ENCODE peak calls at places on chromosome 7, in five cellular contexts. R is HepG2, M is K562, V is H1, U is GM12892. J is an unnamed sample.

GRCh38 chr7:47094462-47094861 is 487.4 kb downstream of the TNS3 start:
- DNase-seq in M (no peak), V (no peak), U (no peak), R (no peak), J (no peak)

GRCh38 chr7:150357277-150357676 is 11.3 kb upstream of the REPIN1 start:
- DNase-seq in U (no peak), R (no peak), V (no peak), M (peak), J (no peak)

GRCh38 chr7:46146454-46147255 is 225.6 kb upstream of the IGFBP3 start:
- DNase-seq in R (no peak), V (no peak), M (no peak), U (no peak), J (no peak)

GRCh38 chr7:16786257-16786656 is 18.5 kb downstream of the AGR2 start:
- DNase-seq in U (no peak), M (no peak), V (no peak), R (no peak), J (no peak)

GRCh38 chr7:5597772-5598171 is 174.1 kb upstream of the TNRC18 start:
- DNase-seq in U (no peak), R (no peak), V (no peak), M (no peak), J (no peak)

GRCh38 chr7:129271500-129272355 is 46.9 kb downstream of the AHCYL2 start:
- DNase-seq in U (no peak), R (peak), V (no peak), M (peak), J (peak)

GRCh38 chr7:159070422-159071148 is 74.1 kb downstream of the VIPR2 start:
- DNase-seq in V (no peak), R (no peak), M (no peak), U (no peak), J (no peak)

GRCh38 chr7:82699773-82700186 is 256.2 kb upstream of the CACNA2D1 start:
- DNase-seq in U (no peak), R (no peak), M (no peak), V (no peak), J (no peak)

GRCh38 chr7:105649727-105650381 is 68.6 kb upstream of the EFCAB10 start:
- DNase-seq in U (no peak), R (no peak), M (no peak), V (no peak), J (no peak)

GRCh38 chr7:13333351-13333750 is 645.9 kb downstream of the ARL4A start:
- DNase-seq in R (no peak), M (no peak), V (no peak), U (no peak), J (no peak)

GRCh38 chr7:132321387-132321786 is 254.9 kb downstream of the PLXNA4 start:
- DNase-seq in R (no peak), V (no peak), M (no peak), U (no peak), J (no peak)

GRCh38 chr7:79495544-79496272 is 42.2 kb upstream of the MAGI2 start:
- DNase-seq in R (no peak), U (no peak), V (no peak), M (no peak), J (no peak)

GRCh38 chr7:84847790-84848189 is 339.1 kb downstream of the SEMA3D start:
- DNase-seq in V (no peak), U (no peak), R (no peak), M (no peak), J (no peak)

GRCh38 chr7:30029696-30030095 is 1.5 kb downstream of the PLEKHA8 start:
- DNase-seq in M (no peak), R (no peak), U (no peak), V (no peak), J (no peak)
- TF ChIP-seq POLR2A in M (no peak), R (no peak), U (no peak), V (no peak), J (no peak)

GRCh38 chr7:2032030-2032875 is 200.5 kb downstream of the MAD1L1 start:
- DNase-seq in R (no peak), U (no peak), V (no peak), M (no peak), J (no peak)
- TF ChIP-seq TAF1 in R (no peak), U (no peak), V (no peak), M (no peak), J (no peak)

GRCh38 chr7:29508608-29509007 is 55.0 kb upstream of the PRR15 start:
- DNase-seq in V (no peak), U (no peak), M (no peak), R (no peak), J (no peak)
- TF ChIP-seq POLR2A in V (no peak), U (no peak), M (no peak), R (no peak), J (no peak)

DNA sequence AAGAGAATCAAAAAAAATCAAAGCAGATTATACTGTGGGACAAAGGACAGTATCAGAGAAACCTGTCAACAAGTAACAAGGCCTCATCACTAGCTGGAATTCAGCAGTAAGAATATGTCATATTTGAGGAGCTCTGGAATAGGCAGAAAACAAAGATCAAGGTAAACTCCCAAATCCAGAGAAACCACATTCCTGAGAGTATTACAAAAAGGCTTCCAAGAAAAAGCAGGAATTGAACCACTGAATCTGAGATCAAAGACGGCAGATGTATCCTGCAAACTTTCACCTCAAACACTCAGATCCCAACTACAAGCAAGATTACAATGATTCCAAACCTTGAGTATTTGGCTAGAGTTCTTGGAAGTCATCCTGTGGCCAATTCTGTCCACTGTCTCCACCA is 16.3 kb downstream of the TPK1 start:
- DNase-seq in U (no peak), M (no peak), R (no peak), V (no peak), J (no peak)
- TF ChIP-seq TAF1 in U (no peak), M (no peak), R (no peak), V (no peak), J (no peak)

DNA sequence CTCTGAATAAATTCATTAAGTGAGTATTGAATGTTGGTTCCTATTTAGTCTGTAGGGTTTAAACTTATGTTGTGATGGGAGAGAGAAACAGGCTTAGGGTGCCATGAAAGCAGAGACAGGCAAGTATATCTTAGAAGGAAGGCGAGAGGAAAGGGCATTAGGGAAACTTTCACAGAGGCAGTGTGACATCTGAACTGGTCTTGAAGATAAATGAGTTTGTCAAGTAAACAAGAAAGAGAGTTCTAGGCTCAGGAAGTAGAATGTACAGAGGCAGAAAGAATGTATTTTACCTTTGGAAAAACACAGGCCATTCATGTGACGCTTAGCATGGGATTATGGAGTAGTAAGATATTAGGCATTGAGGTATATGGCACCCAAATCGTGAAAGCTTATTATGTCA is 34.5 kb downstream of the GLCCI1 start:
- DNase-seq in U (no peak), V (no peak), R (no peak), M (no peak), J (no peak)
- TF ChIP-seq POLR2A in U (no peak), V (no peak), R (no peak), M (no peak), J (no peak)

GRCh38 chr7:81529785-81530184 is 240.1 kb downstream of the HGF start:
- DNase-seq in U (no peak), V (no peak), R (no peak), M (no peak), J (no peak)

GRCh38 chr7:81526971-81527370 is 242.9 kb downstream of the HGF start:
- DNase-seq in V (no peak), R (no peak), M (no peak), U (no peak), J (no peak)

GRCh38 chr7:81525901-81526300 is 243.9 kb downstream of the HGF start:
- DNase-seq in R (no peak), M (no peak), V (no peak), U (no peak), J (no peak)

DNA sequence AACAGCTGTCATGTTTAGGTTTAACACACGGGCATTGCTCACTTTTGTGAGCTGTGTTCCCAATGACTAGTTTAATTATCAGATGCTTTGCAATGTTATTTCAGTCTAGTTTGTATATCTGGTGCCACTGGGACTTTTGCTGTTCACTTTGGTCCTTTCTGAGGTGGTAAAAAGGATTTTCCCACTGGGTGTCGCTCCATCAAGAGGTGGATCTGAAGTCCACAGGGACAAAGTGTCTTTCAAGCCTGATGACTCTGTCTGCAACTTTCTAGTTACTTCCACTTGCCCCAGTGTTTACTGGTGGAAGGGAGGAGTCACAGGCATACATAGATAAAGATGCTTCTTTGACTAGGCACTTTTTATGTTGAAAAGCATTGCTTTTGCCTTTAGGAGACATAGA is 242.2 kb downstream of the HGF start:
- DNase-seq in V (no peak), M (no peak), U (no peak), R (peak), J (no peak)
- TF ChIP-seq TAF1 in V (no peak), M (no peak), U (no peak), R (no peak), J (no peak)

GRCh38 chr7:111568870-111569462 is 6.7 kb upstream of the IMMP2L start:
- DNase-seq in V (no peak), R (no peak), U (no peak), M (no peak), J (no peak)

GRCh38 chr7:111564078-111564477 is 1.8 kb upstream of the IMMP2L start:
- DNase-seq in R (no peak), V (no peak), U (no peak), M (no peak), J (no peak)

GRCh38 chr7:111571720-111572119 is 9.4 kb upstream of the IMMP2L start:
- DNase-seq in M (no peak), U (no peak), R (no peak), V (no peak), J (no peak)

DNA sequence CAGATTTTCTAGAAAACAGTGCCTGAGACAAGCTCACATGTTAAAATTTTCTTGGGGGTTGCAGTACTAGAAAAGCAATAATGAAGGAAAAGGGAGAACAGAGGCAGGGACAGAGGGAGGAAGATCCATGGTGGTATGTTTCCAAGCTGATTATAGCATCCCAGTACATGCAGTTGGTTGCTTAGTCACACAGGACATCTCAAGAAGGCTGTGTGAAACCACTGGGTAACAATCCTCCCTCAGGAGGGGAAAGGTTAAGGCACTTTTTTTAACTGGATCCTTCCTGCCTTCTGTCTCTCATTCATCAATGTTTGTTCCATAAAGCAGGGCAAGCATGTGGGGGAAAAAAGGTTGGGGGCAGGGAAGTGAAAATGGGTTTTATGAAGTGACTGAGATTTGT is 6.1 kb upstream of the IMMP2L start:
- DNase-seq in V (no peak), U (no peak), M (no peak), R (no peak), J (no peak)
- TF ChIP-seq POLR2A in V (no peak), U (no peak), M (no peak), R (no peak), J (no peak)